ENCODE peak calls at places on chromosomes 13 and 19, in six cellular contexts. One of them, this sample, is unnamed.

GRCh38 chr19:4390017-4390861 is 10.1 kb downstream of the SH3GL1 start:
- DNase-seq in HL-60: peak; percentile 76
- DNase-seq in heart right ventricle: peak; percentile 60
- DNase-seq in fibroblast of lung: peak; percentile 61
- DNase-seq in brain microvascular endothelial cell: no peak
- DNase-seq in small intestine: no peak
- DNase-seq in this sample: no peak

GRCh38 chr19:6229216-6229913 is 50.4 kb downstream of the MLLT1 start:
- DNase-seq in HL-60: no peak
- DNase-seq in heart right ventricle: no peak
- DNase-seq in fibroblast of lung: no peak
- DNase-seq in brain microvascular endothelial cell: no peak
- DNase-seq in small intestine: no peak
- DNase-seq in this sample: no peak

GRCh38 chr13:24141333-24141910 is 19.1 kb upstream of the SPATA13 start:
- DNase-seq in HL-60: no peak
- DNase-seq in heart right ventricle: no peak
- DNase-seq in fibroblast of lung: no peak
- DNase-seq in brain microvascular endothelial cell: no peak
- DNase-seq in small intestine: no peak
- DNase-seq in this sample: no peak

GRCh38 chr19:42634409-42635232 is 39.9 kb upstream of the CEACAM8 start:
- DNase-seq in HL-60: peak; percentile 42
- DNase-seq in heart right ventricle: no peak
- DNase-seq in fibroblast of lung: peak; percentile 6
- DNase-seq in brain microvascular endothelial cell: peak; percentile 25
- DNase-seq in small intestine: peak; percentile 3
- DNase-seq in this sample: peak; percentile 34

GRCh38 chr19:51259348-51260245 is 8.7 kb downstream of the SIGLECL1 start:
- DNase-seq in HL-60: peak; percentile 63
- DNase-seq in heart right ventricle: peak; percentile 15
- DNase-seq in fibroblast of lung: no peak
- DNase-seq in brain microvascular endothelial cell: peak; percentile 37
- DNase-seq in small intestine: peak; percentile 14
- DNase-seq in this sample: peak; percentile 7

GRCh38 chr19:35549174-35549788 is 3.9 kb downstream of the TMEM147 start:
- DNase-seq in HL-60: peak; percentile 60
- DNase-seq in heart right ventricle: peak; percentile 55
- DNase-seq in fibroblast of lung: peak; percentile 50
- DNase-seq in brain microvascular endothelial cell: peak; percentile 11
- DNase-seq in small intestine: peak; percentile 82
- DNase-seq in this sample: peak; percentile 37

GRCh38 chr19:51333836-51334460 is 8.0 kb downstream of the VSIG10L start:
- DNase-seq in HL-60: no peak
- DNase-seq in heart right ventricle: no peak
- DNase-seq in fibroblast of lung: no peak
- DNase-seq in brain microvascular endothelial cell: no peak
- DNase-seq in small intestine: no peak
- DNase-seq in this sample: no peak

GRCh38 chr13:99164226-99164625 is 36.4 kb upstream of the UBAC2 start:
- DNase-seq in HL-60: no peak
- DNase-seq in heart right ventricle: no peak
- DNase-seq in fibroblast of lung: no peak
- DNase-seq in brain microvascular endothelial cell: no peak
- DNase-seq in small intestine: no peak
- DNase-seq in this sample: peak; percentile 59

GRCh38 chr19:5255602-5256231 is 84.9 kb downstream of the PTPRS start:
- DNase-seq in HL-60: no peak
- DNase-seq in heart right ventricle: no peak
- DNase-seq in fibroblast of lung: no peak
- DNase-seq in brain microvascular endothelial cell: no peak
- DNase-seq in small intestine: no peak
- DNase-seq in this sample: no peak

GRCh38 chr13:44768775-44769578 is 192.8 kb upstream of the TSC22D1 start:
- DNase-seq in HL-60: no peak
- DNase-seq in heart right ventricle: no peak
- DNase-seq in fibroblast of lung: peak; percentile 60
- DNase-seq in brain microvascular endothelial cell: no peak
- DNase-seq in small intestine: peak; percentile 71
- DNase-seq in this sample: no peak

GRCh38 chr13:41645313-41645712 is 188.0 kb downstream of the RGCC start:
- DNase-seq in HL-60: no peak
- DNase-seq in heart right ventricle: no peak
- DNase-seq in fibroblast of lung: peak; percentile 89
- DNase-seq in brain microvascular endothelial cell: peak; percentile 88
- DNase-seq in small intestine: peak; percentile 20
- DNase-seq in this sample: peak; percentile 44

GRCh38 chr19:19062454-19063182 is 1.2 kb upstream of the SLC25A42 start:
- DNase-seq in HL-60: no peak
- DNase-seq in heart right ventricle: no peak
- DNase-seq in fibroblast of lung: peak; percentile 61
- DNase-seq in brain microvascular endothelial cell: peak; percentile 11
- DNase-seq in small intestine: no peak
- DNase-seq in this sample: peak; percentile 12

GRCh38 chr13:87344176-87344575 is 327.0 kb upstream of the SLITRK5 start:
- DNase-seq in HL-60: no peak
- DNase-seq in heart right ventricle: no peak
- DNase-seq in fibroblast of lung: peak; percentile 50
- DNase-seq in brain microvascular endothelial cell: no peak
- DNase-seq in small intestine: no peak
- DNase-seq in this sample: no peak

GRCh38 chr13:100710176-100710575 is 35.6 kb upstream of the TMTC4 start:
- DNase-seq in HL-60: no peak
- DNase-seq in heart right ventricle: no peak
- DNase-seq in fibroblast of lung: peak; percentile 23
- DNase-seq in brain microvascular endothelial cell: no peak
- DNase-seq in small intestine: no peak
- DNase-seq in this sample: no peak

GRCh38 chr13:40653558-40654318 is 12.7 kb downstream of the FOXO1 start:
- DNase-seq in HL-60: no peak
- DNase-seq in heart right ventricle: no peak
- DNase-seq in fibroblast of lung: peak; percentile 70
- DNase-seq in brain microvascular endothelial cell: no peak
- DNase-seq in small intestine: no peak
- DNase-seq in this sample: peak; percentile 6

GRCh38 chr13:39835253-39835652 is 179.8 kb downstream of the COG6 start:
- DNase-seq in HL-60: no peak
- DNase-seq in heart right ventricle: no peak
- DNase-seq in fibroblast of lung: no peak
- DNase-seq in brain microvascular endothelial cell: peak; percentile 48
- DNase-seq in small intestine: no peak
- DNase-seq in this sample: no peak

GRCh38 chr13:112521073-112521685 is 66.8 kb downstream of the TUBGCP3 start:
- DNase-seq in HL-60: no peak
- DNase-seq in heart right ventricle: no peak
- DNase-seq in fibroblast of lung: peak; percentile 8
- DNase-seq in brain microvascular endothelial cell: no peak
- DNase-seq in small intestine: no peak
- DNase-seq in this sample: no peak

GRCh38 chr19:36489920-36490415 is 607 bp upstream of the ZNF566 start:
- DNase-seq in HL-60: peak; percentile 91
- DNase-seq in heart right ventricle: no peak
- DNase-seq in fibroblast of lung: peak; percentile 96
- DNase-seq in brain microvascular endothelial cell: peak; percentile 96
- DNase-seq in small intestine: peak; percentile 91
- DNase-seq in this sample: peak; percentile 76

GRCh38 chr13:102945324-102945815 is 99.5 kb downstream of the ERCC5 start:
- DNase-seq in HL-60: no peak
- DNase-seq in heart right ventricle: no peak
- DNase-seq in fibroblast of lung: no peak
- DNase-seq in brain microvascular endothelial cell: no peak
- DNase-seq in small intestine: peak; percentile 83
- DNase-seq in this sample: no peak

DNA sequence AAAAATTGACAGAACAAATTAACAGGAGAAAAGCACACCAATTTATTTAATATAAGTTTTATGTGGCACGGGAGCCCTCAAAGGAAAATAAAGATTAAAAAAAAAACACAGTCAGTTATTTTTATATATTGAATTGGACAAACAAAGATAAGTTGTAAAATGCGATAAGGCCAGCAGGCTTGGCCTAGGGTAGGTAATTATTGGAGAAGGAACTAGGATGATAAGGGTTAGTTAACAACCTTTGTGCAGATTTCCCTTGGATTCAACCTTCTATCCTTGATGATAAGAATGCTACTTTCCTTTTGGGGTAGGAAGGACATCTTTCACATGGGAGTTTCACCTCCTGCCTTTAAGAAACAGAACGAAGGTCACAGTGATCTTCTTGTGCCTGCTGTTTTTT is 252.8 kb downstream of the SHISA2 start:
- DNase-seq in HL-60: no peak
- DNase-seq in heart right ventricle: no peak
- DNase-seq in fibroblast of lung: no peak
- DNase-seq in brain microvascular endothelial cell: no peak
- DNase-seq in small intestine: peak; percentile 48
- DNase-seq in this sample: no peak
- H3K27ac ChIP-seq in HL-60: no peak overlapping the region
- H3K27ac ChIP-seq in heart right ventricle: no peak overlapping the region
- H3K27ac ChIP-seq in fibroblast of lung: no peak overlapping the region
- H3K27ac ChIP-seq in brain microvascular endothelial cell: no peak overlapping the region
- H3K27ac ChIP-seq in small intestine: no peak overlapping the region
- H3K27ac ChIP-seq in this sample: no peak overlapping the region

GRCh38 chr13:36674337-36675212 is 755 bp downstream of the SERTM1 start:
- DNase-seq in HL-60: no peak
- DNase-seq in heart right ventricle: no peak
- DNase-seq in fibroblast of lung: no peak
- DNase-seq in brain microvascular endothelial cell: no peak
- DNase-seq in small intestine: no peak
- DNase-seq in this sample: no peak

GRCh38 chr13:36673352-36673751 is 468 bp upstream of the SERTM1 start:
- DNase-seq in HL-60: no peak
- DNase-seq in heart right ventricle: no peak
- DNase-seq in fibroblast of lung: no peak
- DNase-seq in brain microvascular endothelial cell: no peak
- DNase-seq in small intestine: no peak
- DNase-seq in this sample: no peak

GRCh38 chr13:36675213-36675536 is 1.4 kb downstream of the SERTM1 start:
- DNase-seq in HL-60: no peak
- DNase-seq in heart right ventricle: no peak
- DNase-seq in fibroblast of lung: no peak
- DNase-seq in brain microvascular endothelial cell: no peak
- DNase-seq in small intestine: no peak
- DNase-seq in this sample: no peak

DNA sequence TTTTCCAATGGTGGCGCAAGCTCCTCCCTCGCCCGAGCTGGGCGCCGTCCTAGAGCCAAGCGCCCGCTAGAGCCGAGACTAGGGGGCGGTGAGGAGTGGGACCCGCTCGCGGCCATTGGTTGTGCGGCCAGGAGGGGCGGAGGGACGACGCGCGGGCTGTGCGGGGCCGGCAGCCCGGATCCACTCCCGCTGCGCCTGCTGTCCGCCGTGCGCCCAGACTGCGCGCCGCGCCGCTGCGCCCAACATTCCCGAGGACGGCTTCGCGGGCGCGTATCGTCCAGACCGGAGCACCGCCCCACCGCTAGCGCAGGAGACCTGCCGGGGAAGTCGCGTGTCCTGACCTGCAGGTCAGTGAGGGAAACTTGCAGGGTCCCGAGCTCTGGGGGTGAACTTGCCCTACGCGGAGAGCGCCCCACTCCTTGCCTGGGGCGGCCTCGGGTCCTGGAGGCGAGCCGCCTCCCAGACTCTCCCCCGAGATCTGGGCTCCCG is at the start of gene SERTM1:
- DNase-seq in HL-60: no peak
- DNase-seq in heart right ventricle: no peak
- DNase-seq in fibroblast of lung: peak; percentile 59
- DNase-seq in brain microvascular endothelial cell: no peak
- DNase-seq in small intestine: no peak
- DNase-seq in this sample: no peak
- H3K4me3 ChIP-seq in HL-60: peak within 1 kb of the TSS; percentile 10
- H3K4me3 ChIP-seq in heart right ventricle: peak within 1 kb of the TSS; percentile 50
- H3K4me3 ChIP-seq in fibroblast of lung: no peak within 1 kb of the TSS
- H3K4me3 ChIP-seq in brain microvascular endothelial cell: peak within 1 kb of the TSS; percentile 33
- H3K4me3 ChIP-seq in small intestine: no peak within 1 kb of the TSS
- H3K4me3 ChIP-seq in this sample: no peak within 1 kb of the TSS

GRCh38 chr13:66506979-66507378 is 723.2 kb downstream of the PCDH9 start:
- DNase-seq in HL-60: no peak
- DNase-seq in heart right ventricle: no peak
- DNase-seq in fibroblast of lung: no peak
- DNase-seq in brain microvascular endothelial cell: no peak
- DNase-seq in small intestine: no peak
- DNase-seq in this sample: no peak

GRCh38 chr13:66501187-66501586 is 728.9 kb downstream of the PCDH9 start:
- DNase-seq in HL-60: no peak
- DNase-seq in heart right ventricle: no peak
- DNase-seq in fibroblast of lung: peak; percentile 55
- DNase-seq in brain microvascular endothelial cell: no peak
- DNase-seq in small intestine: no peak
- DNase-seq in this sample: no peak

GRCh38 chr13:66506031-66506777 is 723.9 kb downstream of the PCDH9 start:
- DNase-seq in HL-60: no peak
- DNase-seq in heart right ventricle: no peak
- DNase-seq in fibroblast of lung: no peak
- DNase-seq in brain microvascular endothelial cell: no peak
- DNase-seq in small intestine: no peak
- DNase-seq in this sample: no peak

GRCh38 chr13:66508153-66508909 is 721.8 kb downstream of the PCDH9 start:
- DNase-seq in HL-60: no peak
- DNase-seq in heart right ventricle: no peak
- DNase-seq in fibroblast of lung: peak; percentile 76
- DNase-seq in brain microvascular endothelial cell: no peak
- DNase-seq in small intestine: no peak
- DNase-seq in this sample: no peak

DNA sequence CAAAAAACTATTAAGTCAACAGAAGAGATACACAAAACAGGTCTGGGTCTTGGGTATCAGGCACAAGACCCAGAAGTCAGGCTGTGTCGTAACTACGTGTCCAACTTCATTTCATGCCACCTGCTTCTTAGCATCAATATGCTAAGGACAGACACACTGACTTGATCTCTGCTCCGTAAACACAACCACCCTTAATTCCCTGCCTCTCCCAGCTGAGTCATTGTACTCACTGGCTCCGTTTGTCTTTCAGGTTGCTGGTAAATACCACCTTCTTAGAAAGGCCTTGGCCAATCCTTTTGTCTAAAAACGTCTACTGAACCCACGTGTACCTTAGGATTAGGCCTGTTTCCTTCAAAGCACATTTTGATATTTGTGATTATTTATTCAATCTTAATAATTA is 726.2 kb downstream of the PCDH9 start:
- DNase-seq in HL-60: no peak
- DNase-seq in heart right ventricle: no peak
- DNase-seq in fibroblast of lung: no peak
- DNase-seq in brain microvascular endothelial cell: no peak
- DNase-seq in small intestine: no peak
- DNase-seq in this sample: no peak
- H3K27ac ChIP-seq in HL-60: no peak overlapping the region
- H3K27ac ChIP-seq in heart right ventricle: no peak overlapping the region
- H3K27ac ChIP-seq in fibroblast of lung: no peak overlapping the region
- H3K27ac ChIP-seq in brain microvascular endothelial cell: no peak overlapping the region
- H3K27ac ChIP-seq in small intestine: no peak overlapping the region
- H3K27ac ChIP-seq in this sample: no peak overlapping the region

DNA sequence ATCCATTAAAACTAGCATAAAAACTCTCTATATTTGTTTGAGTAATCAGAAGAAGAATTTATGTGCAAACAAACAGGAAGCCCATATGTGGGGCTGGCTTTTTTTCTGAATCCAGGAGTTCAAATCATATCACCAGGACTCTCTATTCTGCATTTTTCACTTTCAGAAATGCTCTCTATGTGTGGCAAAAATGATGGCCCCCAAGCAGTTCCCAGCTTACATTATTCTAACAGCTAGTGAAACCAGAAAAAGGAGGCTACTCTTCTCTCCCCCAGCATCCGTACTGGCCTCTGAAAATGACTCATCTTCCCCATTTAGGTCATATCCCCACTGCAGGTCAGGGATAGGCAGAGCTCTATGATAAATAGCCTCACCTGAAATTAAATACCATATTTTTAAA is 20.4 kb downstream of the RBM26 start:
- DNase-seq in HL-60: peak; percentile 30
- DNase-seq in heart right ventricle: no peak
- DNase-seq in fibroblast of lung: peak; percentile 37
- DNase-seq in brain microvascular endothelial cell: no peak
- DNase-seq in small intestine: no peak
- DNase-seq in this sample: no peak
- H3K4me3 ChIP-seq in HL-60: no peak overlapping the region
- H3K4me3 ChIP-seq in heart right ventricle: no peak overlapping the region
- H3K4me3 ChIP-seq in fibroblast of lung: no peak overlapping the region
- H3K4me3 ChIP-seq in brain microvascular endothelial cell: no peak overlapping the region
- H3K4me3 ChIP-seq in small intestine: no peak overlapping the region
- H3K4me3 ChIP-seq in this sample: no peak overlapping the region

This sample was measured in SJSA1.